ENCODE peak calls at places on chromosomes 2 and 18, in five cellular contexts. M, I, S, X and D are unnamed samples.

GRCh38 chr2:30447149-30448045 is at the start of gene LCLAT1:
- DNase-seq in M (peak), S (peak), X (no peak), I (peak), D (peak)

GRCh38 chr2:166180951-166181812 is 53.4 kb upstream of the SCN1A start:
- DNase-seq in X (peak), S (peak), M (peak), I (no peak), D (peak)

GRCh38 chr2:3630631-3631030 is 27.4 kb upstream of the ALLC start:
- DNase-seq in I (no peak), M (no peak), X (no peak), S (no peak), D (no peak)

GRCh38 chr2:217433522-217433921 is 569.3 kb downstream of the TNS1 start:
- DNase-seq in I (no peak), X (no peak), S (no peak), M (no peak), D (no peak)

GRCh38 chr2:28552045-28552823 is 56.4 kb downstream of the PLB1 start:
- DNase-seq in I (no peak), X (peak), M (peak), S (peak), D (peak)

GRCh38 chr2:19673213-19673791 is 228.5 kb downstream of the TTC32 start:
- DNase-seq in X (no peak), I (no peak), M (peak), S (peak), D (no peak)

GRCh38 chr2:109403841-109404201 is 209.9 kb downstream of the SEPTIN10 start:
- DNase-seq in S (peak), I (no peak), M (peak), X (no peak), D (no peak)

GRCh38 chr2:158926478-158926948 is 41.9 kb upstream of the TANC1 start:
- DNase-seq in M (peak), X (no peak), S (peak), I (no peak), D (peak)

GRCh38 chr2:159010340-159010739 is 41.9 kb downstream of the TANC1 start:
- DNase-seq in S (peak), I (no peak), X (no peak), M (peak), D (no peak)

GRCh38 chr18:9825571-9826073 is 60.2 kb upstream of the TXNDC2 start:
- DNase-seq in I (no peak), X (peak), S (peak), M (peak), D (no peak)

GRCh38 chr18:59699750-59700534 is 2.7 kb upstream of the CCBE1 start:
- DNase-seq in S (no peak), I (no peak), X (no peak), M (no peak), D (no peak)

GRCh38 chr18:75211002-75211621 is 515 bp downstream of the TSHZ1 start:
- DNase-seq in I (no peak), M (no peak), X (no peak), S (peak), D (peak)

GRCh38 chr2:182826051-182826450 is 40.4 kb downstream of the FRZB start:
- DNase-seq in M (no peak), X (no peak), I (no peak), S (no peak), D (no peak)

GRCh38 chr18:52337286-52337685 is 2.7 kb upstream of the DCC start:
- DNase-seq in X (no peak), M (peak), I (no peak), S (peak), D (no peak)

GRCh38 chr18:9537638-9538037 is 62.3 kb downstream of the RALBP1 start:
- DNase-seq in I (no peak), X (no peak), S (no peak), M (no peak), D (no peak)

GRCh38 chr2:235594041-235594440 is 100.2 kb downstream of the AGAP1 start:
- DNase-seq in X (peak), I (no peak), S (peak), M (peak), D (peak)

GRCh38 chr2:81283081-81283480 is 978.5 kb upstream of the LRRTM1 start:
- DNase-seq in X (no peak), M (no peak), S (peak), I (no peak), D (no peak)

GRCh38 chr2:40405440-40405839 is 46.5 kb downstream of the SLC8A1 start:
- DNase-seq in S (peak), I (no peak), X (peak), M (no peak), D (no peak)

GRCh38 chr2:85539361-85540130 is 578 bp downstream of the MAT2A start:
- DNase-seq in I (peak), S (peak), X (no peak), M (peak), D (peak)

GRCh38 chr2:239678666-239679296 is 278.0 kb upstream of the HDAC4 start:
- DNase-seq in I (no peak), S (no peak), M (no peak), X (no peak), D (no peak)

GRCh38 chr2:219344756-219345458 is 12.4 kb upstream of the RESP18 start:
- DNase-seq in S (peak), X (no peak), I (no peak), M (no peak), D (no peak)

GRCh38 chr2:133342283-133342895 is 225.9 kb downstream of the NCKAP5 start:
- DNase-seq in M (no peak), X (no peak), I (no peak), S (no peak), D (no peak)

GRCh38 chr2:236562434-236562833 is 7.2 kb upstream of the ACKR3 start:
- DNase-seq in M (peak), X (no peak), I (no peak), S (peak), D (peak)

GRCh38 chr2:67854103-67854502 is 208.7 kb downstream of the C1D start:
- DNase-seq in S (no peak), X (no peak), I (no peak), M (no peak), D (no peak)

GRCh38 chr18:43405097-43405496 is 127.8 kb upstream of the SYT4 start:
- DNase-seq in S (no peak), I (no peak), M (peak), X (no peak), D (peak)

GRCh38 chr2:62931536-62931935 is 119.1 kb upstream of the OTX1 start:
- DNase-seq in S (peak), I (no peak), X (no peak), M (peak), D (peak)

GRCh38 chr2:8457092-8457481 is 224.8 kb upstream of the ID2 start:
- DNase-seq in M (no peak), I (peak), X (no peak), S (no peak), D (no peak)

GRCh38 chr2:4354678-4355077 is 651.3 kb downstream of the DCDC2C start:
- DNase-seq in I (no peak), X (no peak), S (no peak), M (peak), D (peak)

GRCh38 chr2:25306767-25307368 is 34.9 kb downstream of the DNMT3A start:
- DNase-seq in I (no peak), M (no peak), S (peak), X (no peak), D (no peak)